ENCODE peak calls at places on chromosomes 5 and 9, in eight cellular contexts. A is endothelial cell of umbilical vein, P is IMR-90, G is testis, R is WERI-Rb-1, F is hepatocyte, J is fibroblast of lung, T is brain microvascular endothelial cell. D is an unnamed sample.
A peak's percentile ranks its signal among the peaks of the same experiment; 100 is the strongest.

GRCh38 chr5:106418196-106418595 is 1252.5 kb downstream of the EFNA5 start:
- DNase-seq in A (no peak), P (peak; percentile 69), G (no peak), R (no peak), F (no peak), J (peak; percentile 72), T (no peak), D (no peak)

GRCh38 chr5:123154857-123155467 is 65.9 kb downstream of the PRDM6 start:
- DNase-seq in A (no peak), P (no peak), G (no peak), R (no peak), F (no peak), J (no peak), T (no peak), D (no peak)

GRCh38 chr5:53438486-53439472 is 41.6 kb upstream of the FST start:
- DNase-seq in A (no peak), P (peak; percentile 66), G (no peak), R (no peak), F (no peak), J (peak; percentile 74), T (peak; percentile 49), D (no peak)

GRCh38 chr5:31193591-31194457 is at the start of gene CDH6:
- DNase-seq in A (no peak), P (peak; percentile 75), G (peak; percentile 25), R (peak; percentile 52), F (peak; percentile 70), J (peak; percentile 83), T (peak; percentile 71), D (peak; percentile 11)

GRCh38 chr9:87309236-87309635 is 188.4 kb upstream of the DAPK1 start:
- DNase-seq in A (no peak), P (peak; percentile 32), G (no peak), R (no peak), F (no peak), J (peak; percentile 43), T (peak; percentile 16), D (no peak)

GRCh38 chr5:174910245-174910737 is 185.9 kb downstream of the MSX2 start:
- DNase-seq in A (peak; percentile 3), P (peak; percentile 18), G (peak; percentile 77), R (peak; percentile 53), F (peak; percentile 82), J (peak; percentile 27), T (peak; percentile 37), D (peak; percentile 72)

GRCh38 chr9:38182321-38182720 is 113.3 kb upstream of the SHB start:
- DNase-seq in A (peak; percentile 19), P (no peak), G (no peak), R (no peak), F (peak; percentile 29), J (no peak), T (no peak), D (peak; percentile 87)

GRCh38 chr9:130927995-130928900 is 10.8 kb downstream of the FIBCD1 start:
- DNase-seq in A (peak; percentile 29), P (peak; percentile 72), G (no peak), R (no peak), F (peak; percentile 44), J (peak; percentile 82), T (peak; percentile 18), D (peak; percentile 75)

GRCh38 chr5:157148734-157149615 is 6.3 kb upstream of the MED7 start:
- DNase-seq in A (peak; percentile 59), P (peak; percentile 60), G (peak; percentile 88), R (peak; percentile 75), F (peak; percentile 85), J (peak; percentile 48), T (peak; percentile 69), D (peak; percentile 69)

GRCh38 chr9:91077624-91078023 is 276.0 kb downstream of the SYK start:
- DNase-seq in A (no peak), P (no peak), G (no peak), R (no peak), F (no peak), J (no peak), T (no peak), D (no peak)

GRCh38 chr9:18333157-18333556 is 140.8 kb upstream of the ADAMTSL1 start:
- DNase-seq in A (peak; percentile 92), P (peak; percentile 38), G (no peak), R (no peak), F (no peak), J (peak; percentile 66), T (peak; percentile 71), D (no peak)

GRCh38 chr5:108380531-108381021 is 1.3 kb downstream of the FBXL17 start:
- DNase-seq in A (peak; percentile 37), P (peak; percentile 13), G (peak; percentile 74), R (peak; percentile 69), F (peak; percentile 75), J (peak; percentile 27), T (no peak), D (peak; percentile 33)

GRCh38 chr9:23541976-23542375 is 284.1 kb downstream of the ELAVL2 start:
- DNase-seq in A (no peak), P (no peak), G (no peak), R (peak; percentile 52), F (no peak), J (no peak), T (no peak), D (no peak)

GRCh38 chr5:16233730-16234129 is 54.1 kb upstream of the MARCHF11 start:
- DNase-seq in A (no peak), P (no peak), G (no peak), R (no peak), F (no peak), J (no peak), T (no peak), D (no peak)

GRCh38 chr5:78472469-78473106 is 112.2 kb downstream of the SCAMP1 start:
- DNase-seq in A (peak; percentile 58), P (no peak), G (no peak), R (no peak), F (no peak), J (peak; percentile 15), T (no peak), D (no peak)

GRCh38 chr5:172437445-172438303 is 16.7 kb downstream of the SH3PXD2B start:
- DNase-seq in A (peak; percentile 95), P (peak; percentile 79), G (peak; percentile 66), R (no peak), F (peak; percentile 79), J (peak; percentile 93), T (peak; percentile 93), D (peak; percentile 79)

GRCh38 chr5:178198706-178199105 is 5.6 kb upstream of the HNRNPAB start:
- DNase-seq in A (no peak), P (no peak), G (no peak), R (no peak), F (no peak), J (no peak), T (no peak), D (no peak)

DNA sequence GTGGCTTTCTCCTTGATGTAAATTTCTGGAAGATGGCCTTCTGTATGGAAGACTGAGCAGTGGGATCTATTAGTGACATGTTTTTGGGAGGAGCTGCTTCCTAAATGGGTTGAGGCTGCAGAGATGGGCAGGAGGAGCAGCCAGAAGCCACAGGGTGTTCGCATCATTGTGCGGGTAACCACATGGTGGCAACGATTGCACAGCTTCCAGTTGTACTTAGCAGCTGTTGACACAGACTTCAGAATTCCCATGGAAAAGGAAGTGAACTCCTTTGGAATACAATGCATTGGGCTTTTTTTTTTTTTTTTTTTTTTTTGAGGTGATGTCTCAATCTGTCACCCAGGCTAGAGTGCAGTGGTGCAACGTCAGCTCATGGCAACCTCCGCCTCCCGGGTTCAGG is 297.3 kb downstream of the NR3C1 start:
- DNase-seq in A (peak; percentile 79), P (peak; percentile 77), G (no peak), R (peak; percentile 68), F (peak; percentile 32), J (peak; percentile 64), T (peak; percentile 16), D (peak; percentile 82)
- TF ChIP-seq CTCF in A (peak; percentile 35), P (peak; percentile 46), G (no peak), R (peak; percentile 71), F (peak; percentile 33), J (peak; percentile 18), T (peak; percentile 40), D (peak; percentile 67)

GRCh38 chr9:136474974-136475865 is 7.6 kb downstream of the SEC16A start:
- DNase-seq in A (no peak), P (no peak), G (no peak), R (no peak), F (no peak), J (no peak), T (no peak), D (no peak)

GRCh38 chr9:136472640-136473353 is 10.0 kb downstream of the SEC16A start:
- DNase-seq in A (no peak), P (no peak), G (no peak), R (no peak), F (no peak), J (no peak), T (no peak), D (no peak)

GRCh38 chr9:136473354-136473721 is 9.5 kb downstream of the SEC16A start:
- DNase-seq in A (no peak), P (no peak), G (no peak), R (no peak), F (no peak), J (no peak), T (no peak), D (no peak)

GRCh38 chr9:136471802-136472487 is 10.9 kb downstream of the SEC16A start:
- DNase-seq in A (no peak), P (no peak), G (no peak), R (no peak), F (no peak), J (no peak), T (no peak), D (no peak)

GRCh38 chr9:136474021-136474640 is 8.7 kb downstream of the SEC16A start:
- DNase-seq in A (no peak), P (no peak), G (no peak), R (no peak), F (no peak), J (no peak), T (no peak), D (no peak)
- H3K36me3 ChIP-seq in A (peaks cover 28% of the 10 kb centered on the region), P (peaks cover 88% of the 10 kb centered on the region), G (no peaks in the 10 kb centered on the region), R (peaks cover 97% of the 10 kb centered on the region), F (no peaks in the 10 kb centered on the region), J (peaks cover 67% of the 10 kb centered on the region), T (peaks cover 84% of the 10 kb centered on the region), D (peaks cover 11% of the 10 kb centered on the region)

GRCh38 chr9:124674651-124675050 is 96.5 kb downstream of the NR6A1 start:
- DNase-seq in A (no peak), P (no peak), G (no peak), R (no peak), F (no peak), J (no peak), T (no peak), D (no peak)

GRCh38 chr9:124673063-124673462 is 98.0 kb downstream of the NR6A1 start:
- DNase-seq in A (no peak), P (no peak), G (no peak), R (no peak), F (no peak), J (peak; percentile 31), T (no peak), D (no peak)

GRCh38 chr9:124676159-124676551 is 95.0 kb downstream of the NR6A1 start:
- DNase-seq in A (no peak), P (no peak), G (no peak), R (no peak), F (no peak), J (peak; percentile 32), T (no peak), D (peak; percentile 44)

GRCh38 chr9:124671861-124672260 is 99.2 kb downstream of the NR6A1 start:
- DNase-seq in A (peak; percentile 51), P (no peak), G (no peak), R (no peak), F (no peak), J (no peak), T (no peak), D (no peak)

GRCh38 chr9:124675261-124676158 is 95.6 kb downstream of the NR6A1 start:
- DNase-seq in A (no peak), P (no peak), G (no peak), R (no peak), F (no peak), J (no peak), T (no peak), D (no peak)
- TF ChIP-seq CTCF in A (no peak), P (no peak), G (no peak), R (no peak), F (peak; percentile 18), J (no peak), T (no peak), D (peak; percentile 13)

GRCh38 chr9:121310571-121310970 is 42.6 kb downstream of the GSN start:
- DNase-seq in A (no peak), P (no peak), G (no peak), R (no peak), F (no peak), J (no peak), T (no peak), D (no peak)
- H3K36me3 ChIP-seq in A (peaks cover 11% of the 10 kb centered on the region), P (peaks cover 65% of the 10 kb centered on the region), G (no peaks in the 10 kb centered on the region), R (no peaks in the 10 kb centered on the region), F (no peaks in the 10 kb centered on the region), J (peaks cover 29% of the 10 kb centered on the region), T (peaks cover 26% of the 10 kb centered on the region), D (peaks cover 4% of the 10 kb centered on the region)